ENCODE peak calls at places on chromosomes 7 and 10, in six cellular contexts. G is renal cortical epithelial cell, X is mucosa of descending colon, N is EL, J is IMR-90, P is DMS53. M is an unnamed sample.
A peak's percentile ranks its signal among the peaks of the same experiment; 100 is the strongest.

GRCh38 chr7:2647594-2648172 is 15.9 kb downstream of the TTYH3 start:
- DNase-seq in N (no peak), P (no peak), J (no peak), G (no peak), X (no peak), M (no peak)

GRCh38 chr7:68309806-68310205 is 1288.5 kb upstream of the AUTS2 start:
- DNase-seq in P (no peak), G (no peak), J (no peak), X (no peak), N (no peak), M (no peak)

GRCh38 chr10:100791254-100792058 is 46.1 kb downstream of the PAX2 start:
- DNase-seq in J (no peak), P (no peak), X (peak; percentile 29), N (no peak), G (no peak), M (no peak)

GRCh38 chr7:14233026-14233897 is 243.8 kb upstream of the ETV1 start:
- DNase-seq in X (no peak), J (peak; percentile 56), G (peak; percentile 37), P (no peak), N (no peak), M (peak; percentile 82)

GRCh38 chr10:105971460-105971859 is 1193.0 kb downstream of the SORCS1 start:
- DNase-seq in N (no peak), J (no peak), G (no peak), P (no peak), X (no peak), M (no peak)

GRCh38 chr7:140676303-140676702 is 3.6 kb downstream of the ADCK2 start:
- DNase-seq in G (no peak), J (no peak), X (no peak), N (no peak), P (no peak), M (no peak)

GRCh38 chr10:35464805-35465456 is 128.6 kb downstream of the CCNY start:
- DNase-seq in G (peak; percentile 64), N (no peak), X (no peak), J (peak; percentile 60), P (no peak), M (no peak)

GRCh38 chr7:78444267-78444666 is 645.7 kb downstream of the PHTF2 start:
- DNase-seq in P (no peak), N (no peak), J (no peak), G (no peak), X (no peak), M (no peak)

GRCh38 chr7:22576941-22577927 is 77.2 kb upstream of the STEAP1B start:
- DNase-seq in N (peak; percentile 97), G (peak; percentile 100), X (no peak), J (peak; percentile 98), P (no peak), M (peak; percentile 95)

GRCh38 chr10:104895541-104895940 is 254.5 kb downstream of the SORCS3 start:
- DNase-seq in X (no peak), N (no peak), P (no peak), J (no peak), G (no peak), M (no peak)

GRCh38 chr7:51472017-51472296 is 155.3 kb upstream of the COBL start:
- DNase-seq in X (no peak), G (no peak), P (peak; percentile 39), N (no peak), J (no peak), M (no peak)

GRCh38 chr7:39073432-39073831 is 95.7 kb downstream of the POU6F2 start:
- DNase-seq in P (peak; percentile 87), G (peak; percentile 11), N (no peak), X (no peak), J (no peak), M (no peak)

GRCh38 chr10:52040486-52040885 is 273.6 kb upstream of the DKK1 start:
- DNase-seq in X (no peak), N (no peak), J (no peak), G (no peak), P (no peak), M (no peak)